ENCODE peak calls at places on chromosomes 2 and 18, in nine cellular contexts. One of them, this sample, is unnamed.

GRCh38 chr2:178273787-178274360 is 79.6 kb downstream of the OSBPL6 start:
- DNase-seq in activated CD8-positive, alpha-beta memory T cell treated with anti-CD3 and anti-CD28 coated beads for 4 hours: no peak
- DNase-seq in coronary artery: no peak
- DNase-seq in foreskin fibroblast: no peak
- DNase-seq in right lobe of liver: no peak
- DNase-seq in frontal cortex: no peak
- DNase-seq in M059J: no peak
- DNase-seq in activated gamma-delta T cell treated with Interleukin-2 at 50 U/mL for 16 hours: no peak
- DNase-seq in MM.1S: no peak
- DNase-seq in this sample: no peak

GRCh38 chr2:20490300-20491181 is 43.7 kb downstream of the RHOB start:
- DNase-seq in MM.1S: no peak
- DNase-seq in right lobe of liver: no peak
- DNase-seq in frontal cortex: no peak
- DNase-seq in coronary artery: no peak
- DNase-seq in M059J: peak
- DNase-seq in activated gamma-delta T cell treated with Interleukin-2 at 50 U/mL for 16 hours: no peak
- DNase-seq in activated CD8-positive, alpha-beta memory T cell treated with anti-CD3 and anti-CD28 coated beads for 4 hours: no peak
- DNase-seq in foreskin fibroblast: no peak
- DNase-seq in this sample: peak

GRCh38 chr2:62478093-62478580 is 27.9 kb downstream of the TMEM17 start:
- DNase-seq in activated CD8-positive, alpha-beta memory T cell treated with anti-CD3 and anti-CD28 coated beads for 4 hours: no peak
- DNase-seq in right lobe of liver: no peak
- DNase-seq in activated gamma-delta T cell treated with Interleukin-2 at 50 U/mL for 16 hours: no peak
- DNase-seq in MM.1S: no peak
- DNase-seq in coronary artery: no peak
- DNase-seq in frontal cortex: no peak
- DNase-seq in foreskin fibroblast: peak
- DNase-seq in M059J: no peak
- DNase-seq in this sample: no peak

GRCh38 chr18:43590182-43590903 is 313.1 kb upstream of the SYT4 start:
- DNase-seq in MM.1S: no peak
- DNase-seq in right lobe of liver: no peak
- DNase-seq in activated CD8-positive, alpha-beta memory T cell treated with anti-CD3 and anti-CD28 coated beads for 4 hours: no peak
- DNase-seq in M059J: peak
- DNase-seq in foreskin fibroblast: no peak
- DNase-seq in coronary artery: no peak
- DNase-seq in activated gamma-delta T cell treated with Interleukin-2 at 50 U/mL for 16 hours: no peak
- DNase-seq in frontal cortex: no peak
- DNase-seq in this sample: peak

GRCh38 chr2:42047488-42048317 is at the start of gene PKDCC:
- DNase-seq in activated CD8-positive, alpha-beta memory T cell treated with anti-CD3 and anti-CD28 coated beads for 4 hours: no peak
- DNase-seq in coronary artery: peak
- DNase-seq in right lobe of liver: peak
- DNase-seq in MM.1S: peak
- DNase-seq in M059J: peak
- DNase-seq in frontal cortex: peak
- DNase-seq in activated gamma-delta T cell treated with Interleukin-2 at 50 U/mL for 16 hours: peak
- DNase-seq in foreskin fibroblast: peak
- DNase-seq in this sample: peak

GRCh38 chr2:64609229-64609994 is 44.3 kb downstream of the SERTAD2 start:
- DNase-seq in frontal cortex: peak
- DNase-seq in M059J: peak
- DNase-seq in activated CD8-positive, alpha-beta memory T cell treated with anti-CD3 and anti-CD28 coated beads for 4 hours: peak
- DNase-seq in activated gamma-delta T cell treated with Interleukin-2 at 50 U/mL for 16 hours: peak
- DNase-seq in foreskin fibroblast: no peak
- DNase-seq in coronary artery: peak
- DNase-seq in right lobe of liver: peak
- DNase-seq in MM.1S: peak
- DNase-seq in this sample: peak

GRCh38 chr2:225002039-225002655 is 40.1 kb downstream of the DOCK10 start:
- DNase-seq in frontal cortex: no peak
- DNase-seq in activated gamma-delta T cell treated with Interleukin-2 at 50 U/mL for 16 hours: peak
- DNase-seq in coronary artery: no peak
- DNase-seq in foreskin fibroblast: peak
- DNase-seq in MM.1S: peak
- DNase-seq in right lobe of liver: peak
- DNase-seq in activated CD8-positive, alpha-beta memory T cell treated with anti-CD3 and anti-CD28 coated beads for 4 hours: peak
- DNase-seq in M059J: peak
- DNase-seq in this sample: peak

GRCh38 chr18:76908277-76908676 is 85.9 kb downstream of the ZNF236 start:
- DNase-seq in right lobe of liver: no peak
- DNase-seq in activated gamma-delta T cell treated with Interleukin-2 at 50 U/mL for 16 hours: no peak
- DNase-seq in frontal cortex: no peak
- DNase-seq in MM.1S: no peak
- DNase-seq in coronary artery: no peak
- DNase-seq in foreskin fibroblast: no peak
- DNase-seq in M059J: no peak
- DNase-seq in activated CD8-positive, alpha-beta memory T cell treated with anti-CD3 and anti-CD28 coated beads for 4 hours: no peak
- DNase-seq in this sample: no peak

GRCh38 chr2:11304476-11304875 is 40.0 kb downstream of the ROCK2 start:
- DNase-seq in M059J: no peak
- DNase-seq in foreskin fibroblast: no peak
- DNase-seq in right lobe of liver: no peak
- DNase-seq in activated CD8-positive, alpha-beta memory T cell treated with anti-CD3 and anti-CD28 coated beads for 4 hours: no peak
- DNase-seq in MM.1S: no peak
- DNase-seq in frontal cortex: no peak
- DNase-seq in coronary artery: no peak
- DNase-seq in activated gamma-delta T cell treated with Interleukin-2 at 50 U/mL for 16 hours: no peak
- DNase-seq in this sample: no peak

GRCh38 chr18:26471027-26471426 is 77.3 kb downstream of the KCTD1 start:
- DNase-seq in foreskin fibroblast: no peak
- DNase-seq in activated CD8-positive, alpha-beta memory T cell treated with anti-CD3 and anti-CD28 coated beads for 4 hours: no peak
- DNase-seq in MM.1S: no peak
- DNase-seq in coronary artery: no peak
- DNase-seq in M059J: peak
- DNase-seq in activated gamma-delta T cell treated with Interleukin-2 at 50 U/mL for 16 hours: no peak
- DNase-seq in frontal cortex: no peak
- DNase-seq in right lobe of liver: no peak
- DNase-seq in this sample: peak